ENCODE peak calls at places on chromosomes 1 and 21, in four cellular contexts. One of them, this sample, is unnamed.

GRCh38 chr1:203584507-203584906 is 42.1 kb upstream of the ATP2B4 start:
- DNase-seq in HepG2: no peak
- DNase-seq in K562: no peak
- DNase-seq in A549: no peak
- DNase-seq in this sample: no peak

GRCh38 chr1:2204384-2205190 is 10.0 kb upstream of the FAAP20 start:
- DNase-seq in HepG2: peak; percentile 57
- DNase-seq in K562: peak; percentile 100
- DNase-seq in A549: no peak
- DNase-seq in this sample: peak; percentile 83

GRCh38 chr21:44866780-44867179 is 6.7 kb downstream of the PTTG1IP start:
- DNase-seq in HepG2: peak; percentile 45
- DNase-seq in K562: no peak
- DNase-seq in A549: no peak
- DNase-seq in this sample: peak; percentile 54

GRCh38 chr1:61119085-61119484 is 36.7 kb downstream of the NFIA start:
- DNase-seq in HepG2: peak; percentile 89
- DNase-seq in K562: no peak
- DNase-seq in A549: peak; percentile 59
- DNase-seq in this sample: no peak

GRCh38 chr21:33374080-33374873 is 28.9 kb upstream of the IFNGR2 start:
- DNase-seq in HepG2: peak; percentile 39
- DNase-seq in K562: peak; percentile 55
- DNase-seq in A549: peak; percentile 71
- DNase-seq in this sample: peak; percentile 82

GRCh38 chr1:151832318-151832984 is 849 bp upstream of the RORC start:
- DNase-seq in HepG2: peak; percentile 70
- DNase-seq in K562: no peak
- DNase-seq in A549: peak; percentile 38
- DNase-seq in this sample: no peak

GRCh38 chr1:100874433-100874832 is 20.2 kb downstream of the EXTL2 start:
- DNase-seq in HepG2: no peak
- DNase-seq in K562: no peak
- DNase-seq in A549: no peak
- DNase-seq in this sample: no peak

GRCh38 chr21:41316641-41317392 is at the start of gene FAM3B:
- DNase-seq in HepG2: no peak
- DNase-seq in K562: no peak
- DNase-seq in A549: no peak
- DNase-seq in this sample: no peak

GRCh38 chr1:3014443-3015268 is 6.6 kb upstream of the ACTRT2 start:
- DNase-seq in HepG2: no peak
- DNase-seq in K562: no peak
- DNase-seq in A549: no peak
- DNase-seq in this sample: no peak

GRCh38 chr1:233094691-233095090 is 144.3 kb downstream of the NTPCR start:
- DNase-seq in HepG2: no peak
- DNase-seq in K562: no peak
- DNase-seq in A549: no peak
- DNase-seq in this sample: no peak

GRCh38 chr1:68120136-68120791 is 69.8 kb upstream of the DIRAS3 start:
- DNase-seq in HepG2: peak; percentile 60
- DNase-seq in K562: peak; percentile 55
- DNase-seq in A549: peak; percentile 66
- DNase-seq in this sample: peak; percentile 61

GRCh38 chr1:20634594-20635084 is 1.4 kb downstream of the PINK1 start:
- DNase-seq in HepG2: peak; percentile 20
- DNase-seq in K562: no peak
- DNase-seq in A549: no peak
- DNase-seq in this sample: peak; percentile 73

GRCh38 chr1:81689531-81689941 is 111.2 kb upstream of the ADGRL2 start:
- DNase-seq in HepG2: no peak
- DNase-seq in K562: no peak
- DNase-seq in A549: no peak
- DNase-seq in this sample: no peak

GRCh38 chr1:247077234-247077633 is 1.4 kb downstream of the ZNF670 start:
- DNase-seq in HepG2: no peak
- DNase-seq in K562: no peak
- DNase-seq in A549: no peak
- DNase-seq in this sample: peak; percentile 27

GRCh38 chr21:45818904-45819285 is 162.7 kb upstream of the COL6A1 start:
- DNase-seq in HepG2: peak; percentile 73
- DNase-seq in K562: no peak
- DNase-seq in A549: peak; percentile 51
- DNase-seq in this sample: peak; percentile 91

GRCh38 chr21:32712043-32712442 is 15.8 kb downstream of the SYNJ1 start:
- DNase-seq in HepG2: no peak
- DNase-seq in K562: no peak
- DNase-seq in A549: no peak
- DNase-seq in this sample: peak; percentile 9

GRCh38 chr1:12495725-12496124 is 122.3 kb downstream of the DHRS3 start:
- DNase-seq in HepG2: no peak
- DNase-seq in K562: peak; percentile 84
- DNase-seq in A549: no peak
- DNase-seq in this sample: no peak

GRCh38 chr1:65276197-65276884 is 33.0 kb upstream of the DNAJC6 start:
- DNase-seq in HepG2: no peak
- DNase-seq in K562: no peak
- DNase-seq in A549: no peak
- DNase-seq in this sample: no peak

GRCh38 chr1:37814257-37814656 is 6.2 kb upstream of the YRDC start:
- DNase-seq in HepG2: no peak
- DNase-seq in K562: no peak
- DNase-seq in A549: no peak
- DNase-seq in this sample: no peak

GRCh38 chr21:44653656-44654575 is 543 bp downstream of the KRTAP12-4 start:
- DNase-seq in HepG2: no peak
- DNase-seq in K562: no peak
- DNase-seq in A549: no peak
- DNase-seq in this sample: no peak

DNA sequence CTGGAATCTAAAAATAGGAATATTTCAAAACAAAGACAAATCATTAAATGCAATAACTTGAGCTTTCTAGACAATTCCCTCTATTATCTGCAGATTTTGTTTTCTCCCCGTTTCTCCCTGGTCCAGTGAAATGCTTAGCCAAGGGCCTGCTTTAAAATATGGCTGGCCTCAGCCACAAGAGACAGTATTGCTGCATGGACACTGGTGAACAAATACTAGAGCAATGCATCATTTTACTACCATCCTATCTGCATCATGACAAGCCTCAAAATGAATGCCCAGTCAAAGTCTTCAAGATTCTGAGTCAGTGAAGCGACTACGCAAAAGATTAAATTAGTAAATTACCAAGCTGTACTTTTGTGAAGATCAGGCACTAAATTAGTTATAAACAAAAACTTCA is 80.5 kb downstream of the ENAH start:
- DNase-seq in HepG2: no peak
- DNase-seq in K562: no peak
- DNase-seq in A549: peak; percentile 32
- DNase-seq in this sample: no peak
- TF ChIP-seq CTCF in HepG2: no peak
- TF ChIP-seq CTCF in K562: no peak
- TF ChIP-seq CTCF in A549: no peak
- TF ChIP-seq CTCF in this sample: no peak

GRCh38 chr1:178724734-178725602 is at the start of gene RALGPS2:
- DNase-seq in HepG2: peak; percentile 58
- DNase-seq in K562: peak; percentile 86
- DNase-seq in A549: peak; percentile 74
- DNase-seq in this sample: peak; percentile 84

GRCh38 chr1:178726545-178726944 is 1.5 kb downstream of the RALGPS2 start:
- DNase-seq in HepG2: no peak
- DNase-seq in K562: no peak
- DNase-seq in A549: peak; percentile 8
- DNase-seq in this sample: no peak

GRCh38 chr1:178725603-178726517 is 816 bp downstream of the RALGPS2 start:
- DNase-seq in HepG2: peak; percentile 94
- DNase-seq in K562: peak; percentile 79
- DNase-seq in A549: peak; percentile 95
- DNase-seq in this sample: peak; percentile 93

GRCh38 chr1:178724386-178724733 is 684 bp upstream of the RALGPS2 start:
- DNase-seq in HepG2: no peak
- DNase-seq in K562: no peak
- DNase-seq in A549: no peak
- DNase-seq in this sample: peak; percentile 15

DNA sequence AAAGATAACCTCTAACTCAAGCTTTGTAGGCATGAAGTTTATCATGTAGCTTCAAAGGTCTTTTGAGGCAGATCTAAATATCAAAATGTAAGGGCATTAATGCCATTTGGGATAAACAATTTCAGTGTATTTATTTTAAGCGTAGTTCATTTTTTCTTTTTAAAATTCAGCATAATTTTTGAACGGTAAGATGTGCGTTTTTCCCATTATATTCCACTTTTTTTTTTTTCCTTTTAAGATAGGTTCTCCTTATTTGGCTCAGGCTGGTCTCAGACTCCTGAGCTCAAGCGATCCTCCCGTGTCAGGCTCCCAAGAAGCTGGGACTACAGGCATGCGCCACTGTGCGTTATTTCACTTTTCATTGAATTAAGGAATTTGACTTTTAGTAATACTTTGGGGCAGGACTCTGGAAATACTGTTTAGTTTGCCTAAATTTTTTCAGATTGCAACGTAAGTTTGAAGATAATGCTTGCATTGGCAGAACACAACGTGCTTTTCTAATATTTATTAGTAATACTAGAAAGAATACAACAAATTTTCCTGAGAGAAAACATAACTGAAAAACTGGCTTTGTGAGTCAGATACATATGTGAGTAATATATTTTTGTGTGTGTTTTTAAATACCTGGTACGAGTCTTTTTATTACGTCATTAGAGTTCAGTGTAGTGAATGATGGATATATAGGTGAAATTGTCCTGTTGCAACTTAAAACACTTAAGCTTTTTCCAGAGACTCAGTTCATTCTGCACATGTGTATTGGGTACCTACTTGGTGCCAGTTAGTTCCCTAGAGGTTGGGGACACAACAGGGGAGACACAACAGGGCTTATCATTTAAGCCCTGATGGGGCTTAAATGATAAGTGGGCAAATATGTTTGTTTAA is 2.2 kb downstream of the RALGPS2 start:
- DNase-seq in HepG2: no peak
- DNase-seq in K562: no peak
- DNase-seq in A549: peak; percentile 11
- DNase-seq in this sample: peak; percentile 7
- H3K4me3 ChIP-seq in HepG2: peak overlapping the region; percentile 56
- H3K4me3 ChIP-seq in K562: no peak overlapping the region
- H3K4me3 ChIP-seq in A549: peak overlapping the region; percentile 90
- H3K4me3 ChIP-seq in this sample: peak overlapping the region; percentile 76

GRCh38 chr1:31980835-31981782 is 32.6 kb upstream of the KHDRBS1 start:
- DNase-seq in HepG2: no peak
- DNase-seq in K562: no peak
- DNase-seq in A549: no peak
- DNase-seq in this sample: no peak

GRCh38 chr1:31976401-31976800 is 37.3 kb upstream of the KHDRBS1 start:
- DNase-seq in HepG2: no peak
- DNase-seq in K562: no peak
- DNase-seq in A549: no peak
- DNase-seq in this sample: no peak

GRCh38 chr1:31981976-31982375 is 31.7 kb upstream of the KHDRBS1 start:
- DNase-seq in HepG2: no peak
- DNase-seq in K562: no peak
- DNase-seq in A549: no peak
- DNase-seq in this sample: no peak

GRCh38 chr1:31978853-31979400 is 34.7 kb upstream of the KHDRBS1 start:
- DNase-seq in HepG2: no peak
- DNase-seq in K562: no peak
- DNase-seq in A549: no peak
- DNase-seq in this sample: no peak

GRCh38 chr1:31977361-31978131 is 36.1 kb upstream of the KHDRBS1 start:
- DNase-seq in HepG2: peak; percentile 41
- DNase-seq in K562: peak; percentile 79
- DNase-seq in A549: peak; percentile 65
- DNase-seq in this sample: peak; percentile 44
- TF ChIP-seq MYC in HepG2: no peak
- TF ChIP-seq MYC in K562: no peak
- TF ChIP-seq MYC in A549: no peak
- TF ChIP-seq MYC in this sample: no peak

DNA sequence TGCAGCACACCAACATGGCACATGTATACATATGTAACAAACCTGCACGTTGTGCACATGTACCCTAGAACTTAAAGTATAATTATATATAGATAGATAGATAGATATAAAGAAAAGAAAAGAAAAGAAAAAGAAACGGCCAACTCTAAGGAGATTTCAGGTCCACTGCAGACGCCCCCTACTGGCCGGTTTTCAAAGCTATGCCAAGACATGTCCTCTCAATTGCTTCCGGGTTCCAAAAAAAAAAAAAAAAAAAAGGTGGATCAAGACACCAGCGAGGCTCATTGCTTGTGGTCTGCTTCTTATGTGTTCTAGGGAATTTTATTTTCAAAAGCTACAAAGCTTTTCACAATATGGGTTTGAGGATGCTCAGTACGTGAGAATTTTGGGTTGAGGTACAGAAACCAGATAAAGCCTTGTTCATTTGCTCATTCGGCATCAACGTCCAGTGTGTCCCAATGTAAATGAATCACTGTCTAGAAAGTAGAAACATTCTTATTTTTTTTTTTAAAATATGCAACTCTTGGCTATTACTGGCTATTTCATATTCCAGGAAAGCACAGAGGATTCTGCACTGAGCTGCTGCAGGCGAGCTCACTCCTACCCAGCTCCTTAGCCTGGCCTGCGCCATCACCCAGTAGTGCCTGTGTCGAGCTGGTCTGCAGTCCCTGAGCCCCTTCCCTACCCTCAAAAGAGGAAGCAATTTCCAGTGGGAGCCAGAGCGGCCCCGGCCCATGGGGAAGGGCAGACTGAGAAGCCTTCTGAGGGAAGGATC is 643.0 kb downstream of the KIF26B start:
- DNase-seq in HepG2: peak; percentile 20
- DNase-seq in K562: peak; percentile 71
- DNase-seq in A549: peak; percentile 35
- DNase-seq in this sample: peak; percentile 47
- TF ChIP-seq CTCF in HepG2: peak; percentile 32
- TF ChIP-seq CTCF in K562: peak; percentile 71
- TF ChIP-seq CTCF in A549: peak; percentile 21
- TF ChIP-seq CTCF in this sample: peak; percentile 54

GRCh38 chr1:155261888-155262673 is at the start of gene SCAMP3:
- DNase-seq in HepG2: peak; percentile 97
- DNase-seq in K562: peak; percentile 96
- DNase-seq in A549: peak; percentile 99
- DNase-seq in this sample: peak; percentile 98
- H3K4me3 ChIP-seq in HepG2: peak within 1 kb of the TSS; percentile 90
- H3K4me3 ChIP-seq in K562: peak within 1 kb of the TSS; percentile 65
- H3K4me3 ChIP-seq in A549: peak within 1 kb of the TSS; percentile 86
- H3K4me3 ChIP-seq in this sample: peak within 1 kb of the TSS; percentile 89

GRCh38 chr21:34914239-34914638 is 134.9 kb downstream of the RUNX1 start:
- DNase-seq in HepG2: no peak
- DNase-seq in K562: no peak
- DNase-seq in A549: no peak
- DNase-seq in this sample: peak; percentile 60

GRCh38 chr21:34911360-34911759 is 137.7 kb downstream of the RUNX1 start:
- DNase-seq in HepG2: no peak
- DNase-seq in K562: no peak
- DNase-seq in A549: no peak
- DNase-seq in this sample: peak; percentile 79

GRCh38 chr21:34913786-34914185 is 135.3 kb downstream of the RUNX1 start:
- DNase-seq in HepG2: no peak
- DNase-seq in K562: no peak
- DNase-seq in A549: no peak
- DNase-seq in this sample: no peak

GRCh38 chr21:34910396-34910795 is 138.7 kb downstream of the RUNX1 start:
- DNase-seq in HepG2: peak; percentile 62
- DNase-seq in K562: no peak
- DNase-seq in A549: no peak
- DNase-seq in this sample: no peak

GRCh38 chr21:34912022-34912933 is 136.8 kb downstream of the RUNX1 start:
- DNase-seq in HepG2: no peak
- DNase-seq in K562: no peak
- DNase-seq in A549: no peak
- DNase-seq in this sample: peak; percentile 88
- TF ChIP-seq MYC in HepG2: no peak
- TF ChIP-seq MYC in K562: no peak
- TF ChIP-seq MYC in A549: no peak
- TF ChIP-seq MYC in this sample: no peak